ENCODE peak calls at places on chromosomes 3 and 15, in ten cellular contexts. One of them, this sample, is unnamed.

GRCh38 chr3:150765949-150766720 is 3.2 kb upstream of the SIAH2 start:
- DNase-seq in WTC11: no peak
- DNase-seq in NB4: peak
- DNase-seq in cardiac fibroblast: peak
- DNase-seq in GM13976: no peak
- DNase-seq in heart left ventricle: no peak
- DNase-seq in D721Med: no peak
- DNase-seq in thoracic aorta: no peak
- DNase-seq in CD4-positive, alpha-beta T cell: no peak
- DNase-seq in lung: no peak
- DNase-seq in this sample: no peak

GRCh38 chr3:3559786-3560185 is 239.4 kb upstream of the LRRN1 start:
- DNase-seq in CD4-positive, alpha-beta T cell: no peak
- DNase-seq in cardiac fibroblast: no peak
- DNase-seq in GM13976: no peak
- DNase-seq in D721Med: no peak
- DNase-seq in WTC11: no peak
- DNase-seq in heart left ventricle: no peak
- DNase-seq in NB4: no peak
- DNase-seq in lung: no peak
- DNase-seq in thoracic aorta: no peak
- DNase-seq in this sample: no peak

GRCh38 chr3:69032137-69032536 is 18.7 kb upstream of the EOGT start:
- DNase-seq in WTC11: no peak
- DNase-seq in cardiac fibroblast: peak
- DNase-seq in heart left ventricle: no peak
- DNase-seq in lung: no peak
- DNase-seq in thoracic aorta: no peak
- DNase-seq in GM13976: no peak
- DNase-seq in D721Med: no peak
- DNase-seq in CD4-positive, alpha-beta T cell: no peak
- DNase-seq in NB4: no peak
- DNase-seq in this sample: no peak

GRCh38 chr3:68067314-68067713 is 412.9 kb upstream of the SUCLG2 start:
- DNase-seq in D721Med: no peak
- DNase-seq in GM13976: no peak
- DNase-seq in CD4-positive, alpha-beta T cell: no peak
- DNase-seq in lung: no peak
- DNase-seq in heart left ventricle: no peak
- DNase-seq in WTC11: no peak
- DNase-seq in NB4: no peak
- DNase-seq in thoracic aorta: no peak
- DNase-seq in cardiac fibroblast: no peak
- DNase-seq in this sample: no peak

GRCh38 chr15:28911295-28911979 is 25.7 kb downstream of the APBA2 start:
- DNase-seq in cardiac fibroblast: no peak
- DNase-seq in heart left ventricle: no peak
- DNase-seq in GM13976: no peak
- DNase-seq in WTC11: no peak
- DNase-seq in lung: no peak
- DNase-seq in NB4: no peak
- DNase-seq in D721Med: no peak
- DNase-seq in CD4-positive, alpha-beta T cell: no peak
- DNase-seq in thoracic aorta: no peak
- DNase-seq in this sample: no peak

GRCh38 chr15:26773485-26773877 is 615 bp upstream of the GABRB3 start:
- DNase-seq in lung: no peak
- DNase-seq in NB4: no peak
- DNase-seq in CD4-positive, alpha-beta T cell: no peak
- DNase-seq in cardiac fibroblast: no peak
- DNase-seq in WTC11: peak
- DNase-seq in GM13976: peak
- DNase-seq in heart left ventricle: no peak
- DNase-seq in D721Med: peak
- DNase-seq in thoracic aorta: no peak
- DNase-seq in this sample: no peak

GRCh38 chr15:26967719-26968269 is 3.2 kb upstream of the GABRG3 start:
- DNase-seq in NB4: no peak
- DNase-seq in heart left ventricle: no peak
- DNase-seq in GM13976: no peak
- DNase-seq in thoracic aorta: no peak
- DNase-seq in lung: no peak
- DNase-seq in cardiac fibroblast: no peak
- DNase-seq in CD4-positive, alpha-beta T cell: no peak
- DNase-seq in WTC11: peak
- DNase-seq in D721Med: no peak
- DNase-seq in this sample: no peak

GRCh38 chr15:27412413-27412812 is 441.4 kb downstream of the GABRG3 start:
- DNase-seq in heart left ventricle: no peak
- DNase-seq in D721Med: no peak
- DNase-seq in GM13976: no peak
- DNase-seq in thoracic aorta: no peak
- DNase-seq in WTC11: peak
- DNase-seq in cardiac fibroblast: no peak
- DNase-seq in CD4-positive, alpha-beta T cell: no peak
- DNase-seq in NB4: no peak
- DNase-seq in lung: no peak
- DNase-seq in this sample: no peak

GRCh38 chr3:65604863-65605526 is 433.7 kb downstream of the MAGI1 start:
- DNase-seq in GM13976: no peak
- DNase-seq in WTC11: no peak
- DNase-seq in cardiac fibroblast: peak
- DNase-seq in CD4-positive, alpha-beta T cell: no peak
- DNase-seq in heart left ventricle: no peak
- DNase-seq in NB4: no peak
- DNase-seq in lung: no peak
- DNase-seq in D721Med: no peak
- DNase-seq in thoracic aorta: no peak
- DNase-seq in this sample: no peak

GRCh38 chr3:79139395-79140060 is 628.3 kb downstream of the ROBO1 start:
- DNase-seq in lung: no peak
- DNase-seq in D721Med: no peak
- DNase-seq in cardiac fibroblast: peak
- DNase-seq in WTC11: no peak
- DNase-seq in CD4-positive, alpha-beta T cell: no peak
- DNase-seq in GM13976: no peak
- DNase-seq in NB4: no peak
- DNase-seq in thoracic aorta: no peak
- DNase-seq in heart left ventricle: no peak
- DNase-seq in this sample: no peak

GRCh38 chr3:119156868-119157267 is 10.9 kb downstream of the TEX55 start:
- DNase-seq in CD4-positive, alpha-beta T cell: no peak
- DNase-seq in cardiac fibroblast: no peak
- DNase-seq in D721Med: no peak
- DNase-seq in lung: no peak
- DNase-seq in thoracic aorta: no peak
- DNase-seq in NB4: no peak
- DNase-seq in GM13976: no peak
- DNase-seq in WTC11: no peak
- DNase-seq in heart left ventricle: no peak
- DNase-seq in this sample: no peak

GRCh38 chr3:184110316-184110725 is 13.5 kb downstream of the HTR3E start:
- DNase-seq in GM13976: no peak
- DNase-seq in lung: no peak
- DNase-seq in cardiac fibroblast: peak
- DNase-seq in NB4: peak
- DNase-seq in thoracic aorta: no peak
- DNase-seq in heart left ventricle: no peak
- DNase-seq in CD4-positive, alpha-beta T cell: no peak
- DNase-seq in WTC11: no peak
- DNase-seq in D721Med: no peak
- DNase-seq in this sample: no peak

GRCh38 chr3:149375164-149375823 is 2.2 kb downstream of the TM4SF1 start:
- DNase-seq in D721Med: no peak
- DNase-seq in NB4: no peak
- DNase-seq in GM13976: no peak
- DNase-seq in CD4-positive, alpha-beta T cell: no peak
- DNase-seq in thoracic aorta: no peak
- DNase-seq in heart left ventricle: no peak
- DNase-seq in lung: no peak
- DNase-seq in cardiac fibroblast: peak
- DNase-seq in WTC11: no peak
- DNase-seq in this sample: no peak

GRCh38 chr3:152524198-152525140 is 255.7 kb downstream of the MBNL1 start:
- DNase-seq in WTC11: no peak
- DNase-seq in cardiac fibroblast: peak
- DNase-seq in GM13976: peak
- DNase-seq in CD4-positive, alpha-beta T cell: peak
- DNase-seq in lung: no peak
- DNase-seq in heart left ventricle: peak
- DNase-seq in thoracic aorta: no peak
- DNase-seq in D721Med: no peak
- DNase-seq in NB4: peak
- DNase-seq in this sample: peak

DNA sequence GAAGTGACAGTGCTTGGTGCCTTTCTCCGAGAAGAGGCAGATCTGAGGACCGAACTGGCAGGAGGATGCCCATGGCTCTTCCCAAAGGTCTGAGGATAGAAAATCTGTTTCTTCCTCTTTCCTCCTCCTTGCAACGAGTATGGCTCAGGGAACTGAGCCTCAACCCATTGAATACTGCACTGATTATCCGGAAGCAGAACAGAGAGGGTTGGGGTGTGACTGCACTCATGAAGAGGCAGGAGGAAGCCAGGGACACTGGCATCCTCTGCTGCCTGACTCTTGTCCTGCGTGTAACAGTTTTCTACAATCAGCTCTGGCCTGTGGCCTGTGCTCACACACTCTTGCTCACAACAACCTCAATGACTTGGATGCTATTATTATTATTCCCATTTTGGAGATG is 38.9 kb downstream of the KIF9 start:
- DNase-seq in lung: no peak
- DNase-seq in thoracic aorta: no peak
- DNase-seq in heart left ventricle: no peak
- DNase-seq in WTC11: no peak
- DNase-seq in GM13976: no peak
- DNase-seq in CD4-positive, alpha-beta T cell: no peak
- DNase-seq in cardiac fibroblast: no peak
- DNase-seq in NB4: no peak
- DNase-seq in D721Med: no peak
- DNase-seq in this sample: no peak
- TF ChIP-seq CTCF in lung: no peak
- TF ChIP-seq CTCF in thoracic aorta: no peak
- TF ChIP-seq CTCF in heart left ventricle: no peak
- TF ChIP-seq CTCF in WTC11: no peak
- TF ChIP-seq CTCF in GM13976: no peak
- TF ChIP-seq CTCF in CD4-positive, alpha-beta T cell: no peak
- TF ChIP-seq CTCF in cardiac fibroblast: no peak
- TF ChIP-seq CTCF in NB4: no peak
- TF ChIP-seq CTCF in D721Med: no peak
- TF ChIP-seq CTCF in this sample: no peak

DNA sequence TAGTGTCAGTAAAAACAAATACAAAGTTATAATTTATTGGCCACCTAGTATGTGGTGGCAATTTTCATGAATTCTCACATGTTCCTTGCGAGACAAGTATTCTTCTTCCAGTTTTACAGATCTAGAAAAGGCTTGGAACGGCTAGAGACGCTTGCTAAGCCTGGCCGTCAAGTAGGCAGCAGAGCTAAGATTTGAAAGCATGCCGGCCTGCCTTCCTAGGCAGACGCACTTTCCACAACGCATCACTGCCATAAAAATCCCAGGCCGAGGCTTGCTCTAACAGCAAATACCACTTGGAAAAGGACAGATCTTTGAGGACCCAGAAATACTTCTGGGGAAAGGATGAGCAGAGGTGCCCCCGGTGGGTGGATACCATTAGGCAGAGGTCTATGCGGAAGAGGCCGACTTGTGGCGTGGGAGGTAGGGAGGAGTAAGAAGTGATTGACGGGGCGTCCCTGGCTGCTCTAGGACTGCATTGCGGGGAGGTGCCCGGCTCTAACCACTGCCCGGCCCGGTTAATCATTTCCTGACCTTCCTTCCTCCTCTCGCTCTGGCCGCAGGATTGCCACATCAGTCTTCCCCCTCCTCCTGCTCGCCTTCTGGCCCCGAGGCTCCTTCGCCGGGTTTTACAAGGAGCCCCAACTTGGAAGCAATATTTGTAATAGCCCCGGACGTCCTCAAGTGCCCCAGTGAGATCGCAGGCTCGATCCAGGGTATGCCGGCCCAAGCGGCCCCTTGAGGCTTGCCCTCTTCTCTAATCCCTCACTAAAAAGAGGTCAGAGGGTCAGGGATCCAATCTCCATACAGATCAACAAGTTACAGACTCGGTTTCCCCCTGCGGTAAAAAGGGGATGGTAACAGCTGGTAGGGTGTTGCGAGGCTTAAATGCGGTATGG is 1.3 kb upstream of the USP3 start:
- DNase-seq in cardiac fibroblast: peak
- DNase-seq in NB4: peak
- DNase-seq in D721Med: no peak
- DNase-seq in WTC11: peak
- DNase-seq in lung: peak
- DNase-seq in heart left ventricle: peak
- DNase-seq in thoracic aorta: peak
- DNase-seq in GM13976: peak
- DNase-seq in CD4-positive, alpha-beta T cell: peak
- DNase-seq in this sample: peak
- TF ChIP-seq CTCF in cardiac fibroblast: no peak
- TF ChIP-seq CTCF in NB4: no peak
- TF ChIP-seq CTCF in D721Med: no peak
- TF ChIP-seq CTCF in WTC11: no peak
- TF ChIP-seq CTCF in lung: no peak
- TF ChIP-seq CTCF in heart left ventricle: no peak
- TF ChIP-seq CTCF in thoracic aorta: no peak
- TF ChIP-seq CTCF in GM13976: no peak
- TF ChIP-seq CTCF in CD4-positive, alpha-beta T cell: no peak
- TF ChIP-seq CTCF in this sample: no peak

GRCh38 chr3:143775401-143775970 is 72.8 kb downstream of the SLC9A9 start:
- DNase-seq in lung: no peak
- DNase-seq in NB4: peak
- DNase-seq in cardiac fibroblast: peak
- DNase-seq in heart left ventricle: no peak
- DNase-seq in thoracic aorta: no peak
- DNase-seq in D721Med: peak
- DNase-seq in GM13976: peak
- DNase-seq in WTC11: no peak
- DNase-seq in CD4-positive, alpha-beta T cell: peak
- DNase-seq in this sample: no peak
- TF ChIP-seq CTCF in lung: peak
- TF ChIP-seq CTCF in NB4: peak
- TF ChIP-seq CTCF in cardiac fibroblast: peak
- TF ChIP-seq CTCF in heart left ventricle: peak
- TF ChIP-seq CTCF in thoracic aorta: peak
- TF ChIP-seq CTCF in D721Med: peak
- TF ChIP-seq CTCF in GM13976: no peak
- TF ChIP-seq CTCF in WTC11: peak
- TF ChIP-seq CTCF in CD4-positive, alpha-beta T cell: peak
- TF ChIP-seq CTCF in this sample: no peak

DNA sequence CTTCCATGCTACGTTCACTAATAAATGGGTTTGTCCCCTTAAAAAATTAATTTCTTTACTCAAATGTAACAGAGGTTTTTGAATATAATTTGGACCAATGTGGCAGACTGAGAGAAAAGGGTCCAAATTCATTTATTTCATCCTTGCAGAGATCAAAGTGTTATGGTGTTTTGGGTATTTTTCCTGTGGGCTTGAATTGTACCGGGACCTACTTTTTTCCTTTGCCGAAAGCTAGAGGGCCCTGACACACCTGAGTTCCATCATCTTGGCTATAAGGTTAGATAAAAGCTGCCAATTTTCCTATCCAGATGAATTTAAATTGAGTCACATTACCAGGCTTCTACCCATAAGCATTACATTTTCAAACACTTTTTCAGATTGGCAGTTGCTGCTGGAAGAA is 893 bp downstream of the CCNB2 start:
- DNase-seq in NB4: no peak
- DNase-seq in CD4-positive, alpha-beta T cell: no peak
- DNase-seq in heart left ventricle: no peak
- DNase-seq in D721Med: no peak
- DNase-seq in cardiac fibroblast: no peak
- DNase-seq in GM13976: peak
- DNase-seq in WTC11: no peak
- DNase-seq in thoracic aorta: no peak
- DNase-seq in lung: no peak
- DNase-seq in this sample: no peak
- TF ChIP-seq CTCF in NB4: no peak
- TF ChIP-seq CTCF in CD4-positive, alpha-beta T cell: no peak
- TF ChIP-seq CTCF in heart left ventricle: no peak
- TF ChIP-seq CTCF in D721Med: peak
- TF ChIP-seq CTCF in cardiac fibroblast: no peak
- TF ChIP-seq CTCF in GM13976: no peak
- TF ChIP-seq CTCF in WTC11: no peak
- TF ChIP-seq CTCF in thoracic aorta: no peak
- TF ChIP-seq CTCF in lung: no peak
- TF ChIP-seq CTCF in this sample: no peak

This sample was measured in omental fat pad.